ENCODE peak calls at places on chromosomes 3 and 15, in nine cellular contexts. N is CD8-positive, alpha-beta T cell; V is aorta; W is cardiac muscle cell; U is GM06990; R is thoracic aorta; L is lower lobe of right lung; G is fibroblast of lung; Q is CD8-positive, alpha-beta memory T cell. J is an unnamed sample.

GRCh38 chr15:78216276-78217229 is 17.8 kb downstream of the ACSBG1 start:
- DNase-seq in N (no peak), V (no peak), W (peak), U (no peak), R (no peak), L (peak), G (peak), Q (no peak), J (peak)

GRCh38 chr15:68599560-68600071 is 20.8 kb downstream of the CORO2B start:
- DNase-seq in N (no peak), V (no peak), W (peak), U (no peak), R (no peak), L (no peak), G (peak), Q (no peak), J (no peak)

GRCh38 chr15:62118446-62118964 is 46.6 kb downstream of the C2CD4B start:
- DNase-seq in N (no peak), V (no peak), W (no peak), U (no peak), R (no peak), L (no peak), G (no peak), Q (no peak), J (no peak)

GRCh38 chr3:158108596-158108995 is 1.3 kb upstream of the RSRC1 start:
- DNase-seq in N (no peak), V (no peak), W (no peak), U (no peak), R (no peak), L (no peak), G (no peak), Q (no peak), J (no peak)

GRCh38 chr3:1967525-1967924 is 131.1 kb upstream of the CNTN4 start:
- DNase-seq in N (no peak), V (no peak), W (no peak), U (no peak), R (no peak), L (no peak), G (no peak), Q (no peak), J (no peak)

GRCh38 chr3:106688463-106688862 is 688.8 kb upstream of the CCDC54 start:
- DNase-seq in N (no peak), V (no peak), W (peak), U (no peak), R (no peak), L (no peak), G (peak), Q (no peak), J (no peak)

GRCh38 chr3:39327746-39328349 is 1.7 kb upstream of the CCR8 start:
- DNase-seq in N (no peak), V (no peak), W (no peak), U (peak), R (no peak), L (no peak), G (no peak), Q (no peak), J (no peak)

GRCh38 chr3:184764176-184764575 is 47.8 kb upstream of the VPS8 start:
- DNase-seq in N (no peak), V (peak), W (no peak), U (no peak), R (no peak), L (no peak), G (no peak), Q (no peak), J (no peak)

GRCh38 chr3:66138336-66139234 is 82.2 kb upstream of the SLC25A26 start:
- DNase-seq in N (no peak), V (peak), W (peak), U (peak), R (no peak), L (no peak), G (peak), Q (no peak), J (peak)

GRCh38 chr15:63981596-63982320 is 64.5 kb downstream of the DAPK2 start:
- DNase-seq in N (no peak), V (no peak), W (no peak), U (no peak), R (no peak), L (no peak), G (no peak), Q (no peak), J (no peak)

GRCh38 chr3:123147754-123148535 is 53.8 kb upstream of the SEC22A start:
- DNase-seq in N (no peak), V (no peak), W (no peak), U (no peak), R (no peak), L (peak), G (no peak), Q (no peak), J (no peak)

GRCh38 chr3:13018039-13018431 is 55.2 kb downstream of the IQSEC1 start:
- DNase-seq in N (no peak), V (peak), W (no peak), U (no peak), R (no peak), L (peak), G (no peak), Q (no peak), J (peak)

GRCh38 chr15:92492556-92492955 is 98.9 kb downstream of the ST8SIA2 start:
- DNase-seq in N (no peak), V (no peak), W (no peak), U (no peak), R (no peak), L (no peak), G (no peak), Q (no peak), J (no peak)

GRCh38 chr3:196739671-196740475 is at the start of gene PAK2:
- DNase-seq in N (peak), V (peak), W (peak), U (peak), R (peak), L (peak), G (peak), Q (peak), J (peak)

GRCh38 chr3:105647047-105647446 is 221.8 kb downstream of the CBLB start:
- DNase-seq in N (no peak), V (peak), W (peak), U (no peak), R (no peak), L (no peak), G (peak), Q (no peak), J (no peak)

GRCh38 chr15:91694131-91694828 is 159.2 kb upstream of the SLCO3A1 start:
- DNase-seq in N (no peak), V (peak), W (peak), U (no peak), R (no peak), L (no peak), G (peak), Q (no peak), J (peak)

GRCh38 chr3:181009225-181009624 is 19.7 kb upstream of the DNAJC19 start:
- DNase-seq in N (no peak), V (no peak), W (no peak), U (no peak), R (no peak), L (no peak), G (no peak), Q (no peak), J (no peak)

GRCh38 chr15:59377940-59378339 is 5.3 kb upstream of the MYO1E start:
- DNase-seq in N (no peak), V (no peak), W (no peak), U (no peak), R (no peak), L (no peak), G (no peak), Q (no peak), J (no peak)

GRCh38 chr3:11136116-11136515 is 18.2 kb upstream of the HRH1 start:
- DNase-seq in N (peak), V (no peak), W (peak), U (no peak), R (no peak), L (no peak), G (peak), Q (no peak), J (no peak)

GRCh38 chr3:102179321-102180290 is 255.2 kb upstream of the ZPLD1 start:
- DNase-seq in N (no peak), V (no peak), W (peak), U (peak), R (no peak), L (no peak), G (peak), Q (no peak), J (no peak)
- H3K4me3 ChIP-seq in N (no peak), V (no peak), W (no peak), U (no peak), R (peak), L (no peak), G (no peak), Q (no peak), J (peak)

GRCh38 chr3:138184994-138185393 is 2.1 kb upstream of the ARMC8 start:
- DNase-seq in N (no peak), V (no peak), W (no peak), U (no peak), R (no peak), L (no peak), G (peak), Q (no peak), J (no peak)

GRCh38 chr3:138186803-138187295 is 252 bp upstream of the ARMC8 start:
- DNase-seq in N (peak), V (peak), W (peak), U (peak), R (peak), L (peak), G (no peak), Q (peak), J (peak)

GRCh38 chr3:138188013-138188352 is 882 bp downstream of the ARMC8 start:
- DNase-seq in N (no peak), V (no peak), W (peak), U (no peak), R (peak), L (no peak), G (peak), Q (no peak), J (no peak)

GRCh38 chr3:138187296-138188012 is at the start of gene ARMC8:
- DNase-seq in N (no peak), V (peak), W (no peak), U (no peak), R (no peak), L (peak), G (peak), Q (no peak), J (peak)

GRCh38 chr3:138186216-138186615 is 885 bp upstream of the ARMC8 start:
- DNase-seq in N (no peak), V (no peak), W (no peak), U (no peak), R (no peak), L (no peak), G (peak), Q (no peak), J (no peak)
- H3K4me3 ChIP-seq in N (peak), V (no peak), W (peak), U (no peak), R (peak), L (peak), G (peak), Q (peak), J (no peak)

GRCh38 chr3:144032531-144033234 is 61.1 kb downstream of the DIPK2A start:
- DNase-seq in N (no peak), V (no peak), W (no peak), U (peak), R (no peak), L (no peak), G (no peak), Q (no peak), J (no peak)
- H3K4me3 ChIP-seq in N (no peak), V (no peak), W (no peak), U (no peak), R (peak), L (no peak), G (no peak), Q (no peak), J (no peak)

GRCh38 chr3:129655326-129655725 is 48.9 kb upstream of the PLXND1 start:
- DNase-seq in N (no peak), V (no peak), W (no peak), U (no peak), R (no peak), L (no peak), G (no peak), Q (no peak), J (no peak)

GRCh38 chr3:129656659-129657247 is 50.3 kb upstream of the PLXND1 start:
- DNase-seq in N (no peak), V (no peak), W (peak), U (no peak), R (no peak), L (no peak), G (no peak), Q (no peak), J (no peak)

GRCh38 chr3:129661766-129662165 is 55.3 kb upstream of the PLXND1 start:
- DNase-seq in N (no peak), V (no peak), W (no peak), U (no peak), R (no peak), L (no peak), G (no peak), Q (no peak), J (no peak)

GRCh38 chr3:129657261-129658046 is 51.0 kb upstream of the PLXND1 start:
- DNase-seq in N (no peak), V (no peak), W (peak), U (no peak), R (no peak), L (no peak), G (peak), Q (no peak), J (no peak)

GRCh38 chr3:129658156-129658843 is 51.8 kb upstream of the PLXND1 start:
- DNase-seq in N (no peak), V (no peak), W (peak), U (no peak), R (no peak), L (no peak), G (no peak), Q (no peak), J (no peak)
- H3K4me3 ChIP-seq in N (no peak), V (no peak), W (no peak), U (no peak), R (no peak), L (no peak), G (no peak), Q (no peak), J (no peak)

GRCh38 chr3:46931631-46932441 is 44.7 kb downstream of the CCDC12 start:
- DNase-seq in N (no peak), V (peak), W (no peak), U (no peak), R (no peak), L (peak), G (peak), Q (no peak), J (no peak)
- H3K4me3 ChIP-seq in N (no peak), V (no peak), W (no peak), U (no peak), R (no peak), L (no peak), G (no peak), Q (no peak), J (no peak)

GRCh38 chr15:77027697-77028450 is 32.9 kb downstream of the PSTPIP1 start:
- DNase-seq in N (peak), V (peak), W (peak), U (no peak), R (no peak), L (peak), G (no peak), Q (peak), J (no peak)
- H3K4me3 ChIP-seq in N (no peak), V (no peak), W (peak), U (no peak), R (no peak), L (peak), G (no peak), Q (no peak), J (peak)

GRCh38 chr15:53059273-53060043 is 269.3 kb upstream of the ONECUT1 start:
- DNase-seq in N (no peak), V (no peak), W (no peak), U (no peak), R (no peak), L (no peak), G (no peak), Q (no peak), J (no peak)
- H3K4me3 ChIP-seq in N (no peak), V (no peak), W (no peak), U (no peak), R (no peak), L (no peak), G (no peak), Q (no peak), J (no peak)

DNA sequence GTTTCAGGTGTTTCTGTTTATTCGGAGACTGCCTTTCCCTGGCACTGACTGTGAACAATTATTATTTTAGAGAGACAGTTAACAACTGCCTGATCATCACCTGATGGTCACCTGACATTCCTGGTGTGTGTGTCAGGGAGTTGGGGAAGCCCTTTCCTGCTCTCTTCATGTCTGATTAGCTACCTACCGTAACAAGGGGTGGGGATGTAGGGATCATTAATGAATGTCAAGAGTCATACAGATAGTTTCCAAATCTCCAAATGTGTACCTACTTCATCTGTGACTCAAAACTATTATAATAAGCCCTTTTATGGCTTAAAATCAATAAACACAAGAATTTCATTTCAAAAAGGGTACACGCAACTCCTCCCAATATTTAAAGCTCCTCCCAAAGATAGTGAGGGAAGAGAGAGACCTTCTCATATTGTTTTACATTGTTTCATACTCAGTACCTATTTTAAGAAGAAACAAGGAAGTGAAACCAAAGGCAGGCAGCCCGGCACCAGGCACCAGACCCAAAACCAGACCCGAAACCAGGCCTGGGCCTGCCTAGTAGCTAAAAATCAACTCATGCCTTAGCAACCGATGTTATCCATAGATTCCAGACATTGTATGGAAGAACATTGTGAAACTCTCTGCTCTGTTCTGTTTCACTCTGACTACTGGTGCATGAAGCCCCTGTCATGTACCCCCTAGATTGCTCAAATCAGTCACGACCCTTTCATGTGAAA is 844.9 kb upstream of the ALCAM start:
- DNase-seq in N (no peak), V (no peak), W (no peak), U (peak), R (no peak), L (no peak), G (no peak), Q (no peak), J (no peak)
- H3K4me3 ChIP-seq in N (no peak), V (no peak), W (no peak), U (peak), R (peak), L (no peak), G (no peak), Q (no peak), J (no peak)

DNA sequence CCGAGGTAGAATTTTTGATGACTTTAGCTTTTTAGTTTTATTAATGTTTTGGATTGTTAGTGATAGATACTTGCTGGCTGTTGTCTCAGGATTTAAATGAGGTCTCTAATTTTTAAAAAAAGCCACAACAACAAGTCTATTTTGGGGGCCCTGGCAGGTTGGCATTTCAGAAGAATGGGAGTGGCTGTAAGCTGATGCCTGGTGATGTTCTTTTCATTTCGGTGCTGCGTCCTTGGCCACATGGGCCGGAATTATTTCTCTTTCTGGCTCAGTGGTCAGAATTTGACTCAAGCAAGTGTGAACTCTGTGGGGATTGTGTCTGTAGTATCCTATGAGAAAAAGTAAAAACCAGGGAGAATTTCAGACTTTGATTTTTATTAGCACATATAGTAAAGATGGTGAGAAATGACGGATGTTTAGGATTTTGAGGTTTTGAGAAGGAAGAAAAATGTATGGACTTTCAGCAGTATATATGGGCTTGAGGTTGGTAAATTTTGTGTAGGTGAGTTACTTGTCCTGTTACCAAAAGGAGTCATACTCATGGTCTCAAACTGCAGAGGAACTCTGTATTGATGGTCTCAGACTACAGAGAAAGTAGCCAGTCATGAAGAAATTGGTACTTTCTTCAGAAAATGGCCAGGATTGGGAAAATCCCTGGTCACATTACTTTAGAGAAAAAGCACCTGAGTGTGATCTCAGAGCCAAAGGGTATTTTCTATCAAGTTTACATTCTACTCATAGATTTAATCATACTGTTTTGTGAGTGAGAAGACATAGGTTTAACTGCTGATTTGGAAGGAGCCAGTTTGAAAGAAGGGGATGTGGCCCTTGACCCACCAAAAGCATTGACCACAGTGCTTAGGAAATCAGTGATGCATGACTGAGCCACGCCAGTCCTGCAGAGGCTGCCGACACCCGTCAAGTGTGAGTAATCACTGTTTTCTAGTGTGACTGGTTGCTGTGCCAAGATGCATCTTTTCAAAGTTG is 203.3 kb downstream of the AKAP13 start:
- DNase-seq in N (no peak), V (no peak), W (peak), U (peak), R (no peak), L (peak), G (peak), Q (peak), J (peak)
- H3K4me3 ChIP-seq in N (peak), V (peak), W (no peak), U (peak), R (peak), L (peak), G (peak), Q (peak), J (peak)

GRCh38 chr3:32226875-32227500 is 11.5 kb upstream of the CMTM8 start:
- DNase-seq in N (no peak), V (no peak), W (peak), U (no peak), R (no peak), L (no peak), G (peak), Q (no peak), J (no peak)
- H3K4me3 ChIP-seq in N (no peak), V (no peak), W (no peak), U (no peak), R (no peak), L (no peak), G (no peak), Q (no peak), J (no peak)

J was measured in heart right ventricle.